ENCODE peak calls at places on chromosome 9, in six cellular contexts. S is K562, M is HepG2, Q is HCT116, V is H1, R is GM12878. W is an unnamed sample.

GRCh38 chr9:78857371-78858225 is 560.7 kb downstream of the PSAT1 start:
- DNase-seq in S (no peak), M (no peak), Q (no peak), V (no peak), R (no peak), W (peak)

GRCh38 chr9:20683351-20684034 is 566 bp upstream of the FOCAD start:
- DNase-seq in S (peak), M (peak), Q (peak), V (no peak), R (no peak), W (peak)

GRCh38 chr9:104927216-104927911 is 591 bp downstream of the ABCA1 start:
- DNase-seq in S (no peak), M (peak), Q (no peak), V (peak), R (no peak), W (peak)

GRCh38 chr9:137307255-137308101 is 5.4 kb upstream of the NRARP start:
- DNase-seq in S (no peak), M (no peak), Q (no peak), V (peak), R (no peak), W (peak)

GRCh38 chr9:4665357-4665756 is 923 bp downstream of the SPATA6L start:
- DNase-seq in S (no peak), M (no peak), Q (no peak), V (no peak), R (no peak), W (peak)

GRCh38 chr9:12426198-12426864 is 266.9 kb upstream of the TYRP1 start:
- DNase-seq in S (no peak), M (no peak), Q (no peak), V (peak), R (no peak), W (no peak)

GRCh38 chr9:27870404-27870803 is 297.1 kb upstream of the C9orf72 start:
- DNase-seq in S (peak), M (peak), Q (no peak), V (no peak), R (no peak), W (no peak)

GRCh38 chr9:99026956-99027298 is 78.0 kb upstream of the TGFBR1 start:
- DNase-seq in S (peak), M (no peak), Q (no peak), V (no peak), R (no peak), W (no peak)

GRCh38 chr9:137476856-137477255 is 17.7 kb upstream of the NSMF start:
- DNase-seq in S (no peak), M (no peak), Q (no peak), V (no peak), R (no peak), W (no peak)

GRCh38 chr9:135849186-135849585 is 58.2 kb downstream of the CAMSAP1 start:
- DNase-seq in S (no peak), M (no peak), Q (no peak), V (no peak), R (no peak), W (no peak)

GRCh38 chr9:119375892-119376291 is 6.7 kb upstream of the BRINP1 start:
- DNase-seq in S (peak), M (peak), Q (peak), V (no peak), R (no peak), W (peak)

DNA sequence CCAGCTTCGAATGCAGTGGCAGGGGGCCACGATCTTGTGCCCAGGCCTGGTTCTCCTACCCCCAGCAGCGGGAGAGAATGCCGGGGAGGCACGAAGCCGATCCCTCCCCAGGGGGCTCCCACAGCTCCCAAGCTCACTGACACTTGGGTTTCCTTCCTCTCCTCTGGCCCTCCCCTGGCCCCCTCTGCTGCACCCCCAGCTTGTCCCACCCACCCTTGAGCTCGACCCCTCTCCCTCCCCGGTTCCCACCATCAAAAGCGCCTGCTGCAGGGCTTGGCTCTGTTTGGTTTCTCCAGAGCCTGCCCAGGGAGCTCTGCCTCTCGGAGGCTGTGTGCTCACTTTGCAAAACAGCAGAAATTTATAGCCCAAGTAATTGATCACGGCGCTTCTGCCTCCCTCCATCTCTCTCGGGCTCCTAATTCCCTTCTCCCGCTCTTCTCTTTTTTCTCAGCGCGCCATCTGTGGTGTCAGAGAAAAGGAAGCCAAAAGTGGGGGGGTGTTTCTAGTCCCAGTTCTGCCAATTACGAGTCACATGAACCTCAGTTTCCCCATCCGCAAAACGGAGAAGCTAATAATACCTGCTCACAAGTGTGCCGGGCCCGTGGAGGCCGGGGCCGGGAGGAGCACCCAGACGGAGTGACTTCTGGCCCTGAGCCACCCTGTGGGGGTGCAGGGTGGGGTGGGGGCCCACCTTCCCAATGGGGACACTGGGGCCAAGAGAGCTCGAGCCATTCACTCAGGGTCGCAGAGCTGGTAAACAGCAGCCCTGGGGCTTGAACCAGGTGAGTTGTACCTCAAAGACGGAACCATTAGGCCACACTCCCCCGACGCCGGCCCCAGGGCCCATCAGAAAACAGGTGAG is 141.2 kb upstream of the IER5L start:
- DNase-seq in S (no peak), M (no peak), Q (no peak), V (no peak), R (no peak), W (no peak)
- H3K27ac ChIP-seq in S (no peak), M (no peak), Q (no peak), V (no peak), R (no peak), W (no peak)

GRCh38 chr9:130861372-130862180 is 26.5 kb downstream of the ABL1 start:
- DNase-seq in S (no peak), M (no peak), Q (no peak), V (no peak), R (no peak), W (no peak)
- H3K4me3 ChIP-seq in S (no peak), M (no peak), Q (no peak), V (no peak), R (no peak), W (no peak)

DNA sequence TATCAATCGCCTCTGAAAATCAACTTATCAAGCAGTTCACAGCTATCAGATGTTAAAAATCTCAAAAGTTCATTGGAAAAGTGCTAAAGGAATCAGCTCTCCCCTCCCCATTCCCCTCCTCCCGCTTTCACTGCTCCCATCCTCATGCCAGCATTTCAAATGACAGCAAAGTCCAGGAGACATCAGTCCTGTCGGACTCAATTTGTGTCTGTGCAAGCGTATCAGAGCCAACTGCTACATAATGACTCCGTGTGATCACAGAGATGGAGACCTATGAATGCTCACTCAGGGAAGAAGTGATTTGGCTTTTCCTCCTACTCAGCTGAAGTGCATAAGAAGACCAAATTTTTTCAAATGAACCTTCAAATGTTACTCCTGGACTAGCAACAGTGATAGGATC is 937.2 kb upstream of the DMAC1 start:
- DNase-seq in S (no peak), M (no peak), Q (no peak), V (no peak), R (no peak), W (no peak)
- TF ChIP-seq JUND in S (no peak), M (no peak), Q (no peak), V (no peak), R (no peak), W (no peak)

GRCh38 chr9:5835808-5836207 is 2.9 kb upstream of the ERMP1 start:
- DNase-seq in S (no peak), M (no peak), Q (no peak), V (no peak), R (no peak), W (no peak)

GRCh38 chr9:5834214-5834613 is 1.3 kb upstream of the ERMP1 start:
- DNase-seq in S (no peak), M (no peak), Q (no peak), V (no peak), R (no peak), W (no peak)

GRCh38 chr9:5832093-5832542 is 799 bp downstream of the ERMP1 start:
- DNase-seq in S (peak), M (peak), Q (no peak), V (no peak), R (no peak), W (no peak)

DNA sequence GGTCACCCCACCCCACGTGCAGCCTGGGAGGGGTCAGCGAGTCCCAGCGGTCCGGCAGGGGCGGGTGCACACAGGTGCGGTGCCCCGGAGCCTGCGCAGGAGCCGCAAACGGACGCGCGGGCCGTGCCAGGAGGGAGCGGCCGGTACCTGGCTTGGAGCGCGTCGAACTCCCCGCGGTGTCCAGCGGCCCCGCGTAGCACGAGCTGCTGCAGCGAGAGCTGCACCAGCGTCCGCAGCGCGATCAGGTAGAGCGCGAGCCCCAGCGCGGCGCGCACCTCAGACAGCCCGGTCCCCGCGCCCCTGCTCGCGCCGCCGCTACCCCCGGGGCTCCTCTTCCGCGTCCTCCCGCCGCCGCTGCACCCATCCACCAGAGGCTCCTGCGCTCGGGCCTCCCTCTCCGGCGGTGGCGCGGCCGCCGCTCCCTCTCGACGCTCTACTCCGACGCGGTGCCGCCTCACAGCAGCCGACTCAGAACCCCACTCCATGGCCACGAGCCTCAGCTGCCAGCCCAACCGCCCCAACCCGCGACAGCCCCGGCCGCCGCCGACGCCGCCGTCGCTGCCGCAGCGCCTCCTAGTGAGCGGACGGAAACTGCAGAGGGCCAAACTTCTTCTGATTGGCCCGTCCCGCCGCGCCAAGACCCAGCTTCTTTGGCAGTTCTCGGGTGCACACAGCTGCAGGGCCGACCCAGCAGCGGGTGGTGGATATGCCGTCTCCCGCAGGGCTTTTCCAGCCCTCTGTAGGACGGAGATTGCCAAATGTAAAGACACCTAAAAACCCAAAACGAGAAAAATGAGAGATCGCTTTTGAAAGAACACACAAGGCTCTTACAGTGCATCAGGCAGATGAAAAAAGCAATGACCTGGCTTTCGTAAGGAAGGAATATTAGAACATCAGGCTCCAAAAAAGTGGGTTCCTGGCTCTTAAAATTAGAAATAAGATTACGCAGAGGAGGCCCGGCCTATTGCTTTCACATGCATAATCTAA is at the start of gene ERMP1:
- DNase-seq in S (peak), M (peak), Q (peak), V (peak), R (no peak), W (peak)
- H3K27ac ChIP-seq in S (peak), M (peak), Q (peak), V (no peak), R (peak), W (no peak)

GRCh38 chr9:129888085-129888808 is 53.0 kb downstream of the USP20 start:
- DNase-seq in S (peak), M (no peak), Q (no peak), V (no peak), R (peak), W (no peak)
- H3K4me3 ChIP-seq in S (peak), M (no peak), Q (no peak), V (no peak), R (peak), W (no peak)

GRCh38 chr9:120740135-120740534 is 25.9 kb upstream of the MEGF9 start:
- DNase-seq in S (no peak), M (no peak), Q (no peak), V (no peak), R (no peak), W (no peak)
- TF ChIP-seq JUND in S (no peak), M (no peak), Q (no peak), V (no peak), R (no peak), W (no peak)

GRCh38 chr9:115034801-115035200 is 83.2 kb downstream of the TNC start:
- DNase-seq in S (no peak), M (no peak), Q (no peak), V (no peak), R (no peak), W (no peak)
- H3K27ac ChIP-seq in S (no peak), M (no peak), Q (no peak), V (no peak), R (no peak), W (peak)

GRCh38 chr9:26524225-26524624 is 368.4 kb downstream of the CAAP1 start:
- DNase-seq in S (no peak), M (no peak), Q (no peak), V (no peak), R (no peak), W (no peak)
- H3K4me3 ChIP-seq in S (no peak), M (no peak), Q (no peak), V (no peak), R (no peak), W (no peak)

GRCh38 chr9:116162241-116162781 is 8.7 kb downstream of the PAPPA start:
- DNase-seq in S (no peak), M (peak), Q (no peak), V (no peak), R (no peak), W (no peak)

GRCh38 chr9:116163293-116164055 is 9.9 kb downstream of the PAPPA start:
- DNase-seq in S (peak), M (peak), Q (no peak), V (no peak), R (no peak), W (no peak)

GRCh38 chr9:116165912-116166311 is 12.3 kb downstream of the PAPPA start:
- DNase-seq in S (no peak), M (no peak), Q (no peak), V (no peak), R (no peak), W (no peak)

GRCh38 chr9:116166713-116167112 is 13.1 kb downstream of the PAPPA start:
- DNase-seq in S (no peak), M (no peak), Q (no peak), V (no peak), R (no peak), W (no peak)

GRCh38 chr9:116168231-116168630 is 14.6 kb downstream of the PAPPA start:
- DNase-seq in S (no peak), M (no peak), Q (no peak), V (no peak), R (no peak), W (no peak)
- TF ChIP-seq JUND in S (no peak), M (no peak), Q (no peak), V (no peak), R (no peak), W (no peak)

GRCh38 chr9:93686127-93686879 is 109.9 kb downstream of the PHF2 start:
- DNase-seq in S (no peak), M (no peak), Q (no peak), V (no peak), R (no peak), W (no peak)
- H3K27ac ChIP-seq in S (no peak), M (no peak), Q (no peak), V (no peak), R (no peak), W (no peak)